ENCODE peak calls at places on chromosome 12, in four cellular contexts. One of them, this sample, is unnamed.

GRCh38 chr12:52193991-52194390 is 2.2 kb upstream of the KRT80 start:
- DNase-seq in stimulated activated CD8-positive, alpha-beta memory T cell treated with anti-CD3 and anti-CD28 coated beads, Interleukin-12 subunit alpha, Interleukin-12 subunit beta, amount 100 ng/mL, for 4 hours: no peak
- DNase-seq in aorta: no peak
- DNase-seq in psoas muscle: no peak
- DNase-seq in this sample: no peak

GRCh38 chr12:65464930-65465329 is 186.4 kb downstream of the MSRB3 start:
- DNase-seq in aorta: no peak
- DNase-seq in stimulated activated CD8-positive, alpha-beta memory T cell treated with anti-CD3 and anti-CD28 coated beads, Interleukin-12 subunit alpha, Interleukin-12 subunit beta, amount 100 ng/mL, for 4 hours: no peak
- DNase-seq in psoas muscle: no peak
- DNase-seq in this sample: no peak

GRCh38 chr12:51270067-51270846 is at the start of gene SMAGP:
- DNase-seq in stimulated activated CD8-positive, alpha-beta memory T cell treated with anti-CD3 and anti-CD28 coated beads, Interleukin-12 subunit alpha, Interleukin-12 subunit beta, amount 100 ng/mL, for 4 hours: peak; percentile 29
- DNase-seq in aorta: peak; percentile 63
- DNase-seq in psoas muscle: peak; percentile 68
- DNase-seq in this sample: peak; percentile 77

GRCh38 chr12:46101121-46101869 is 110.9 kb upstream of the SCAF11 start:
- DNase-seq in aorta: no peak
- DNase-seq in psoas muscle: no peak
- DNase-seq in stimulated activated CD8-positive, alpha-beta memory T cell treated with anti-CD3 and anti-CD28 coated beads, Interleukin-12 subunit alpha, Interleukin-12 subunit beta, amount 100 ng/mL, for 4 hours: no peak
- DNase-seq in this sample: no peak

GRCh38 chr12:9340422-9341259 is 132.4 kb upstream of the PZP start:
- DNase-seq in aorta: no peak
- DNase-seq in psoas muscle: no peak
- DNase-seq in stimulated activated CD8-positive, alpha-beta memory T cell treated with anti-CD3 and anti-CD28 coated beads, Interleukin-12 subunit alpha, Interleukin-12 subunit beta, amount 100 ng/mL, for 4 hours: no peak
- DNase-seq in this sample: no peak

GRCh38 chr12:102760322-102760721 is 156.7 kb downstream of the PAH start:
- DNase-seq in stimulated activated CD8-positive, alpha-beta memory T cell treated with anti-CD3 and anti-CD28 coated beads, Interleukin-12 subunit alpha, Interleukin-12 subunit beta, amount 100 ng/mL, for 4 hours: no peak
- DNase-seq in psoas muscle: no peak
- DNase-seq in aorta: no peak
- DNase-seq in this sample: no peak

GRCh38 chr12:114213055-114213561 is 192.8 kb downstream of the TBX5 start:
- DNase-seq in psoas muscle: no peak
- DNase-seq in aorta: no peak
- DNase-seq in stimulated activated CD8-positive, alpha-beta memory T cell treated with anti-CD3 and anti-CD28 coated beads, Interleukin-12 subunit alpha, Interleukin-12 subunit beta, amount 100 ng/mL, for 4 hours: no peak
- DNase-seq in this sample: no peak

GRCh38 chr12:85814116-85814515 is 22.1 kb downstream of the RASSF9 start:
- DNase-seq in aorta: no peak
- DNase-seq in psoas muscle: no peak
- DNase-seq in stimulated activated CD8-positive, alpha-beta memory T cell treated with anti-CD3 and anti-CD28 coated beads, Interleukin-12 subunit alpha, Interleukin-12 subunit beta, amount 100 ng/mL, for 4 hours: no peak
- DNase-seq in this sample: no peak

GRCh38 chr12:95322335-95322734 is 104.7 kb downstream of the VEZT start:
- DNase-seq in aorta: no peak
- DNase-seq in psoas muscle: no peak
- DNase-seq in stimulated activated CD8-positive, alpha-beta memory T cell treated with anti-CD3 and anti-CD28 coated beads, Interleukin-12 subunit alpha, Interleukin-12 subunit beta, amount 100 ng/mL, for 4 hours: no peak
- DNase-seq in this sample: no peak

GRCh38 chr12:43338848-43339526 is 213.0 kb downstream of the ADAMTS20 start:
- DNase-seq in aorta: no peak
- DNase-seq in stimulated activated CD8-positive, alpha-beta memory T cell treated with anti-CD3 and anti-CD28 coated beads, Interleukin-12 subunit alpha, Interleukin-12 subunit beta, amount 100 ng/mL, for 4 hours: no peak
- DNase-seq in psoas muscle: no peak
- DNase-seq in this sample: no peak